ENCODE peak calls at places on chromosomes 7 and 10, in five cellular contexts. L is IMR-90, O is HepG2, Y is K562, E is H1. B is an unnamed sample.

GRCh38 chr10:113303747-113304146 is 249.1 kb upstream of the HABP2 start:
- DNase-seq in L (peak; percentile 12), O (peak; percentile 45), Y (no peak), E (no peak), B (no peak)

GRCh38 chr10:92727141-92727540 is 37.4 kb downstream of the HHEX start:
- DNase-seq in L (no peak), O (no peak), Y (no peak), E (no peak), B (no peak)

GRCh38 chr7:120272896-120273475 is at the start of gene KCND2:
- DNase-seq in L (no peak), O (no peak), Y (no peak), E (peak; percentile 76), B (no peak)

GRCh38 chr10:120131183-120131582 is 238.7 kb downstream of the SEC23IP start:
- DNase-seq in L (no peak), O (no peak), Y (no peak), E (peak; percentile 83), B (peak; percentile 9)

GRCh38 chr10:22086730-22087364 is 83.3 kb upstream of the DNAJC1 start:
- DNase-seq in L (peak; percentile 54), O (peak; percentile 33), Y (peak; percentile 20), E (no peak), B (peak; percentile 44)

GRCh38 chr10:67280405-67280804 is 354.6 kb downstream of the LRRTM3 start:
- DNase-seq in L (no peak), O (no peak), Y (no peak), E (no peak), B (no peak)

GRCh38 chr7:148905093-148905666 is 21.1 kb upstream of the EZH2 start:
- DNase-seq in L (no peak), O (no peak), Y (no peak), E (peak; percentile 50), B (no peak)

GRCh38 chr7:6221340-6222319 is 50.8 kb downstream of the CYTH3 start:
- DNase-seq in L (peak; percentile 46), O (no peak), Y (no peak), E (no peak), B (peak; percentile 16)

GRCh38 chr7:6481445-6481844 is 33.7 kb upstream of the DAGLB start:
- DNase-seq in L (no peak), O (no peak), Y (no peak), E (no peak), B (no peak)

GRCh38 chr10:100470367-100470766 is 7.6 kb downstream of the WNT8B start:
- DNase-seq in L (peak; percentile 11), O (no peak), Y (no peak), E (no peak), B (no peak)

GRCh38 chr7:131161103-131161502 is 166.6 kb upstream of the MKLN1 start:
- DNase-seq in L (peak; percentile 76), O (no peak), Y (no peak), E (no peak), B (no peak)

GRCh38 chr10:70053212-70053895 is 708 bp downstream of the MACROH2A2 start:
- DNase-seq in L (no peak), O (no peak), Y (no peak), E (peak; percentile 83), B (peak; percentile 15)

GRCh38 chr7:8125680-8126444 is 136.1 kb downstream of the ICA1 start:
- DNase-seq in L (no peak), O (no peak), Y (no peak), E (no peak), B (no peak)

DNA sequence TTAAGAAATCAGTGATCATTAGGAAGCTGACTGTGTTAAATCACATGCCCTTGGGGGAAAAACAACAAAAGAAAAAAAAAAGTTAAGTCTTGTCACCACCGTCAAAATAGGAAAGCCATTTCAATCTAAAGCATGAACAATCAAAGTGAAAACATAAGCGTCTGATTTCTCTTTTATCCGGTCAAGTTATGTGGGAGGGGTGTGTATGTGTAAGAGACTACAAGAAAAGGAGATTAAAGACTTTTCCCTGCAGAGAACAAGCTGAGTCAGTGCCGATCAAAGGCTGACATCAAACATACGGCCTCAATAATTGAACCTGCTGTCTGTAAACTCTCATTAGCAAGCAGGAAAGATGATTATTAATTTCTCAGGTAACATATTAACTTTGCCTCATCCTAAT is 648.9 kb upstream of the SORCS1 start:
- DNase-seq in L (no peak), O (no peak), Y (no peak), E (no peak), B (no peak)
- TF ChIP-seq RFX5 in L (no peak), O (no peak), Y (no peak), E (no peak), B (no peak)

DNA sequence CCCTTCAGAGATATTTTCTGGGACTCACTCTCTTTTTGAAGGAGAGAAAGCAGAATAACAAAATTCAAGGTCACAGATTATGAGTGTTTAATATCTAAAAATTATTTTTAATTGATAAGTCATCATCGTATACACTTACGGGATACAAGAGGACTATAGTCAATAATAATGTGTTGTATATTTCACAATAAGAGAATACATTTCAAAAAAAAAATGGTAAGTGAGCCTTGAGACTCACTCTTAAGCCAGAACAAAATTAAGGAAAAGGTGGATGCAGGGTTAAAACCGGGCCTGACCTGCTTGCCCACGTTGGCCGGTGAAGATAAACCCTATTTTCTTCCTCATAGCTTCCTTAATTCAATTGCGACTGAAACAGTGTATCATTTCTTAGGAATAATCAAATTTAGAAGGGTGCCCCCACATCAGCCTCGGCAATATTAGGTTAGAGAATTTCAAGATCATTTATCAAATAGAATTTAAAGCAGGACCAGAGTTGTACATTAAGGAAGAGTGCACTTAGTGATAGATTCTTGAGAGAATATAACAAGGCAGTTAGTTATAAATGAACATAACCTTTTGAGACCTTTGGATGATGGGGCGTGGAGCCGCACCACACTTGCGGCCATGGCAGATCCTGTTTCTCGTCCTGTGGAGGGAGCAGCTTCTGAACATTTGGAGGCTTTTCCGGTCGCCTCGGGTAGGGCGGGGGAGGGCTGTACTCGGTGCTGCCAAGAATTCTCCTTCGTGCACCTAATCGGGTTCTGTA is 321.8 kb downstream of the PAXIP1 start:
- DNase-seq in L (no peak), O (no peak), Y (peak; percentile 82), E (peak; percentile 54), B (no peak)
- TF ChIP-seq MAFK in L (no peak), O (no peak), Y (no peak), E (no peak), B (no peak)

GRCh38 chr7:95897557-95898183 is 125.3 kb downstream of the DYNC1I1 start:
- DNase-seq in L (no peak), O (no peak), Y (no peak), E (no peak), B (no peak)

DNA sequence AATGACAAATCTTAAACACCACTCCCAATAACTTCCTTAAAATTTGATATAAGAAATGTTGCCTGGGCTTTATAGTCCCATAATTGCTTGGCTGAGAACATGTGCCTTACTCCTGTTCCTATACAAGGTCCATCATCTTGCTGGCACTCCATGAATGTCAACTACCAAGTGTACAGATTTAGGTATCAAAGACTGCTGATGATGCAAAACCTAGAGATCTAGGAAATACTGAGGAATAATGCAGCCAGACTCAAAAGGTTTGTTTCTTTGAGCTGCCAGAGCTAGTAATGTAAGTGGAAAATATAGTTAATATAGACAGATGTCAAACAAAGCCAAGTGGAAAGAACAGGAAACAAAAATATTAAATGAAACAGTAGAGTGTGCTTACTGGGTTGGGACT is 121.1 kb downstream of the DYNC1I1 start:
- DNase-seq in L (no peak), O (no peak), Y (no peak), E (no peak), B (no peak)
- TF ChIP-seq RFX5 in L (no peak), O (no peak), Y (no peak), E (no peak), B (no peak)

GRCh38 chr10:110912374-110912773 is 6.6 kb downstream of the BBIP1 start:
- DNase-seq in L (peak; percentile 80), O (no peak), Y (no peak), E (no peak), B (no peak)

GRCh38 chr10:110914411-110914810 is 4.6 kb downstream of the BBIP1 start:
- DNase-seq in L (peak; percentile 67), O (no peak), Y (no peak), E (no peak), B (no peak)

GRCh38 chr10:110916554-110917346 is 2.2 kb downstream of the BBIP1 start:
- DNase-seq in L (peak; percentile 87), O (no peak), Y (no peak), E (no peak), B (peak; percentile 46)

GRCh38 chr10:110918269-110918632 is 729 bp downstream of the BBIP1 start:
- DNase-seq in L (peak; percentile 94), O (peak; percentile 87), Y (peak; percentile 85), E (peak; percentile 94), B (peak; percentile 96)

DNA sequence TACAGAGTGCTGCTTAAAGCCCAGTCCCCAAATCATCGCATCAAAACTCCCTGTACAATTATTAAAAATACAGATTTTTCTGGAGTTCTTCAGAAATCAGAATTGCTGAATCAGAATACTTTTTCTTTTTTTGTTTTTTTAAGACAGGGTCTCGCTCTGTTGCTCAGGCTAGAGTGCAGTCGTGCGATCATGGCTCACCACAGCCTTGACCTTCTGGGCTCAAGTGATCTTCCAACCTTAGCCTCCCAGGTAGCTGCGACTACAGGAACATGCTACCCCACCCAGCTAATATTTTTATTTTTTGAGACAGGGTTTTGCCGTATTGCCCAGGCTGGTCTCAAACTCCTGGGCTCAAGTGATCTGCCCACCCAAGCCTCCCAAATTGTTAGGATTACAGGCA is 3.9 kb downstream of the BBIP1 start:
- DNase-seq in L (no peak), O (no peak), Y (no peak), E (no peak), B (no peak)
- TF ChIP-seq MAFK in L (no peak), O (no peak), Y (no peak), E (no peak), B (no peak)

DNA sequence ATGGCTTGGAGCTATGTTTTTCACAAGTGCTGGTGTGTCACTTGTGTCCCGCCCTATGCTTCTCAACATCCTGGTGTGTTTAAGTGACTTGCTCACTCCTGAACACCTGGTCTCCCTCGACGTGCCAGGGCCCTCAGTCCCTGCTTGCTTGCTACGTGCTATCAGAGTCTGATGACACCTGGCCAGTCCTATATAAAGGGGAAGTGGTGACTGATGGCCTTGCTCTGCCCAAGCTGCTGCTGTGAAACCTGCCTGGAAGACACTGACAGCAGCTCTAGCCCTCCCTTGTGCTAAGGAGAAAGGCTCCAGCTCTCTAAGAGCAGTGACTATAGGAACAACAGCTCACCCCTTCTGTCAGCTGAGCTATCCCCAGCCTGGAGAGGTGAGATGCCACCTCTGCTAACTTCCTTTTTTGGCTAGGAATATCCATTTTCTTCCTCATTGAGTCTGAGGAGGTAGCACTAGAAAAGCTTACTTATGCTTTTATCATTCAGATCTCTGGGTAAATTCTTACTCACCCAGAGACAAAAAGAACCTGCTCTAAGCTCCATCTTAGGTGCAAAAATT is 77.2 kb upstream of the PLXNA4 start:
- DNase-seq in L (no peak), O (no peak), Y (no peak), E (no peak), B (no peak)
- TF ChIP-seq RFX5 in L (no peak), O (no peak), Y (no peak), E (no peak), B (no peak)

B was measured in A549.